ENCODE peak calls at places on chromosome 12, in four cellular contexts. U is HepG2, B is H1, A is HCT116. P is an unnamed sample.

GRCh38 chr12:6607751-6608591 is 792 bp upstream of the CHD4 start:
- DNase-seq in U (peak; percentile 56), B (no peak), A (peak; percentile 92), P (peak; percentile 92)

GRCh38 chr12:3747543-3747942 is 5.4 kb downstream of the CRACR2A start:
- DNase-seq in U (no peak), B (no peak), A (no peak), P (peak; percentile 41)

GRCh38 chr12:77099799-77100198 is 34.4 kb upstream of the E2F7 start:
- DNase-seq in U (no peak), B (no peak), A (no peak), P (no peak)

GRCh38 chr12:92445253-92446081 is 257.3 kb upstream of the PLEKHG7 start:
- DNase-seq in B (no peak), A (no peak), U (no peak), P (no peak)

GRCh38 chr12:4116251-4117111 is 157.1 kb upstream of the CCND2 start:
- DNase-seq in A (no peak), B (no peak), U (peak; percentile 19), P (peak; percentile 2)

GRCh38 chr12:57582440-57582839 is 8.6 kb upstream of the PIP4K2C start:
- DNase-seq in A (no peak), B (no peak), U (no peak), P (no peak)

GRCh38 chr12:124764870-124765570 is 98.6 kb downstream of the SCARB1 start:
- DNase-seq in A (no peak), U (no peak), B (no peak), P (no peak)

GRCh38 chr12:12818693-12819092 is 5.5 kb downstream of the DDX47 start:
- DNase-seq in A (no peak), B (no peak), U (no peak), P (no peak)

GRCh38 chr12:117047810-117048584 is 51.2 kb downstream of the TESC start:
- DNase-seq in U (peak; percentile 92), A (no peak), B (no peak), P (no peak)

GRCh38 chr12:76312314-76312713 is 35.9 kb downstream of the BBS10 start:
- DNase-seq in A (no peak), B (no peak), U (no peak), P (no peak)

DNA sequence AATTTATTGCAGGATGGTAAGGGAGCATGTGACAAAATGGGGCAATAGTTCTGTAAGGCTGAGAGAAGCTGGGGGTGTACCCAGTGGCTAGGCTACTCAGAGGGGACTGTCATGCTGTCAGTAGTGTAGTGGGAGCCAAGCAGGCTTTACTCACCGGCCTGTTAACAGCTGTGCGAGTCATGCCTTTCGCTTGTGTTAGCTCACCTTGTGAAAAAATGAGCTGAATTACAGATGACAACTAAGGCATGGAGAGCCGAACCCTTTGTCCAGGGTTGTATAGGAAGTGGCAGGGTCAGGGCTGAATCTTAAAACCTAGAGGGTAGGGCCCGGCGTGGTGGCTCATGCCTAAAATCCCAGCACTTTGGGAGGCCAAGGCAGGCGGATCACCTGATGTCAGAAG is 37.9 kb downstream of the SH2B3 start:
- DNase-seq in U (no peak), A (no peak), B (no peak), P (no peak)
- TF ChIP-seq JUND in U (no peak), A (no peak), B (no peak), P (no peak)

GRCh38 chr12:89346741-89347324 is 5.5 kb downstream of the DUSP6 start:
- DNase-seq in A (peak; percentile 45), U (peak; percentile 42), B (no peak), P (no peak)
- TF ChIP-seq JUND in A (no peak), U (no peak), B (no peak), P (no peak)

GRCh38 chr12:54370218-54370730 is 6.0 kb upstream of the GPR84 start:
- DNase-seq in A (no peak), B (peak; percentile 66), U (no peak), P (peak; percentile 78)
- TF ChIP-seq JUND in A (no peak), B (no peak), U (no peak), P (no peak)

DNA sequence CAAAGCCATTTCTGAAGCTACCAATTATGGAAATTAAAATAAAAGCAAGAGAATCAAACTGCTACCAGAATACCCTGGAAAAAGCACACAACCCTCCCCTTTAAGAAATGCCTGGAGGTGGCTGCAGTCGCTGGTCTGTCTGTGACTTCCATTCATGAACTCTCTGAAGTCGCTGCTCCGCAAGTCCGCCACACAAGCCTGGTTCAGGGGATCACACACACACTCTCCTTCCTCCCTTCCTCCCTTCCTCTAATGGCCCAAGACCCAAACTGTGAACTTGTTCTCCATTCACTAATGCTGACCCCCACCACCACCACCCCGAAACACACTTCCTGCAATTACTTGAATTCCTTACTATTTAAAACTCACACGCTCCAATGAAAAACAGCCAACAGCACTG is 974 bp upstream of the LMO3 start:
- DNase-seq in B (no peak), A (no peak), U (no peak), P (no peak)
- TF ChIP-seq JUND in B (no peak), A (no peak), U (no peak), P (no peak)

GRCh38 chr12:15151141-15152091 is 69.8 kb downstream of the RERG start:
- DNase-seq in A (peak; percentile 6), U (peak; percentile 5), B (no peak), P (peak; percentile 59)
- TF ChIP-seq JUND in A (no peak), U (no peak), B (no peak), P (no peak)

DNA sequence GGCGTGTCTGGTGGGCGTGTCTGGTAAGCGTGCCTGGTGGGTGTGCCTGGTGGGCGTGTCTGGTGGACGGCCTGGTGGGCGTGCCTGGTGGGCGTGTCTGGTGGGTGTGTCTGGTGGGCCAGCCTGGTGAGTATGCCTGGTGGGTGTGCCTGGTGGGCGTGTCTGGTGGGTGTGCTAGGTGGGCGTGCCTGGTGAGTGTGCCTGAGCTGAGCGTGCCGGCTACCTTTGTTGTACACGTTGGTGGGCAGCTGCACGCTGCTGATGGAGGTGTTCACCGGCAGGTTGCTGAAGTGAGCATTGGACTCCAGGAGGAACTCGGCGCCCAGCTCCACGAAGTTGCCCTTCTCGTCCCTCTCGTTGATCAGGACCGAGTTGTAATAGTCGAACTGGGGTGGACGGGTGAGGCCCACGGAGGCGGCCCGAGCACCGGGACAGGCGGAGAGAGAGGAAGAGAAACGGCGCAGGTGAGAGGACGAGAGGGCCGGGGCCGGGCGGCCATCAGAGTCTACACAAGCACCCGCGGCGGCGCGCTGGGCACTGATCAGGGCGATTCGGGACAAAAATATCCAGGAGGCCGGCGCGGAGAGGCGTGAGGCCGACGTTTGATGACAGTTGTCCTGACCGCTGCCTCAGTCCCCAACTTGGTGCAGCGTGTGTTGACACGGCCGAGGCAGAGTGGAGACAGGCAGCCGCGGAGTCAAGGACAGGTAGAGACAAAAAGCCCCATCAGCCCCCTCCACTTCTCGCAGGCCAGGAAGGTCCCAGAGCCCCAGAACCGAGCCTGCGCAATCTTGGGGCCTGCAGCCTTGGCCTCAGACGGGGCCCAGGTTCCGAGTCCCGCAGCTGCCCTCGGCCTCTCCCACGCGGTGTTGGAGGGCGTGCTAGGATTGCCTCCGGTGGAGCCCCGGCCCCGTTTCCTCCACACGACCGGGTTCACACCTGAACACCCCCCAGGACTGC is 10.5 kb downstream of the CACNA2D4 start:
- DNase-seq in A (no peak), B (no peak), U (no peak), P (peak; percentile 80)
- TF ChIP-seq JUND in A (no peak), B (no peak), U (no peak), P (no peak)

DNA sequence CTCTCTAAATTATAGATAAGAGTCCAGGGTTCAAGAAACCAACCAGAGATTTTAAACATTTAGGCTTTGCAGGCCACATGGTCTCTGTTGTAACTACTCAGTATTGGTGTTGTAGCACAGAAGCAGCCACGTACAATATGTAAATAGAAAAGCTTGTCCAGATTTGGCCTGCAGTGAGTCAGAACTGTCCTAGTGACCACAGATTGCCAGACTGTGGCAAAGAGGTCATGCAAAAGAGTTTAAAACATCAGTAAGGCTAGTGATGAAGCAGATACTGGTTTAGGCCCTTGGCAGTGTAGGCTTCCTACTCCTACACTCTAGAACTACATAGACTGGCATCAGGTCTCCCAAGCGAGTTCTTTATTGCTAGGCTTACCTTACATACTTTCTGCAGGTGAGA is 117.6 kb upstream of the GARIN6 start:
- DNase-seq in U (no peak), B (no peak), A (no peak), P (no peak)
- TF ChIP-seq JUND in U (no peak), B (no peak), A (no peak), P (no peak)

DNA sequence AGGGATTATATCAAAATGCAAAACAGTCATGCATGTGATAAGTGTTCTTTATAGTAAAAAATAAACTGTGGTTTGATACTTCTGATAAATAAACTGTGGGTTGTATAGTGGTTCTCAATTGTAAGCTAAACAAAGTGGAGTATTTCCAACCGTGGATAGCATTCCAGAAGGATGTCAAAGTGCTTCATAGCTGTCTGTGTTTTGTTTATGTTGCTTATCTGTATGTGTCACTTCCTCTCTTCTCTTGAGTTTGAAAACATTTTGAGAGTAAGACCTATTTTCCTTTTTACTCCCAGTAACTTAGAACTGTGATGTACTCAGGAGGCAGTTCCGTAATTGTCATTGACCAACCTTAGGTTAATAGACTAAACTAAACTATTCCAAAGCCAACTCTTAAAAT is 415.8 kb downstream of the TMTC2 start:
- DNase-seq in B (no peak), A (no peak), U (no peak), P (no peak)
- TF ChIP-seq JUND in B (no peak), A (no peak), U (no peak), P (no peak)

GRCh38 chr12:104456950-104457745 is 400 bp downstream of the CHST11 start:
- DNase-seq in U (no peak), B (no peak), A (no peak), P (peak; percentile 89)

GRCh38 chr12:104459556-104459909 is 2.8 kb downstream of the CHST11 start:
- DNase-seq in B (no peak), A (no peak), U (no peak), P (no peak)

GRCh38 chr12:104457746-104458644 is 1.2 kb downstream of the CHST11 start:
- DNase-seq in B (no peak), A (no peak), U (no peak), P (peak; percentile 36)

GRCh38 chr12:104460041-104460757 is 3.5 kb downstream of the CHST11 start:
- DNase-seq in A (no peak), B (no peak), U (no peak), P (no peak)

DNA sequence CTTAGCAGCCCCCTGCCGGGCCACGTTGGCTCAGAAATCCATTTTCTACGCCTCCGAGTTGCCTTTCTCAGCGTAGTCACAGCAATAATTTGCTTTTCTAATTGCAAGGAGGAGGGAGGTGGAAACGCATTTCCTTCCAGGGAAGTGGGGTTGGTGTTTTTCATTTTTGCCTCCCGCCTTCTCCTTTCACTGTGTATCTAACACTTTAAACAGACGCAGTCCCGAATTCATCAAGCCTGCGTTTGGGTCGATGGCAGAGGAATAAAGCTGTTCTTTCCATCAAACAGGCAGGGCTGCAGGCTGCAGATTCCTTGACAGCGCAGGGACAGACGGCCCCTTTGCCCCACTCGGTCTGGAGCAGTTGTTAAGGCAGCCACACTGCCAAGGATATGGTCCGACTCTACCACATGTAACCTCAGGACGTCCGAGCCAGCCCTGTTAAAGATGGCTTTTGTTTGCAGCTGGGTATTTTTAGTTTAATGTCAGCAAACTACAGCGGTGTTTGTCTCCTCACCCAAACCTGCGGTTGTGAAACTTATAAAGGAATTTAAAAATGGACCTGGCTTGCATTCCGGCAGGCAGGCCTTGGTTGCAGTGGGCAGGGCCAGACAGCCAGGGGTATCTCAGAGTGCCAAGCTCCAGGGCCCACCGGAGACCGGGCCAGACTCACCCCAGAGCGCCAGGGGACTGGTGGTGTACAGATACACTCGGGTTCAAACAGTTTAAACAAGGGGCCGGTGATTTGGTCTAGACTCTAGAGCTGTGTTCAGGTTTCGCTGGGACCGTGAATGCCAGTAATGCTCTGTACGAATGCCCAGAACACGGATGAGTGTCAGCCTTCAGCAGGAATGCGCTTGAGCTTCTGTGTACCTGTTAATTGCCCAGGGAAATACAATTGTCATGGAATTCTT is 2.2 kb downstream of the CHST11 start:
- DNase-seq in A (no peak), B (no peak), U (no peak), P (no peak)
- TF ChIP-seq JUND in A (no peak), B (no peak), U (no peak), P (no peak)